ENCODE peak calls at places on chromosome 3, in ten cellular contexts. G, P, N, X, C, S, B, L, U and T are unnamed samples.
A peak's percentile ranks its signal among the peaks of the same experiment; 100 is the strongest.

GRCh38 chr3:148512648-148513047 is 185.1 kb upstream of the AGTR1 start:
- DNase-seq in S (no peak), B (no peak), C (no peak), U (no peak), X (no peak), G (no peak), N (no peak), P (no peak), L (no peak), T (no peak)

GRCh38 chr3:16875876-16876575 is 8.7 kb upstream of the PLCL2 start:
- DNase-seq in L (no peak), G (no peak), X (no peak), U (no peak), N (no peak), B (no peak), S (no peak), C (no peak), P (no peak), T (no peak)

GRCh38 chr3:197171481-197172067 is 126.8 kb downstream of the DLG1 start:
- DNase-seq in U (peak; percentile 31), X (no peak), B (no peak), L (no peak), C (no peak), G (no peak), N (no peak), S (no peak), P (no peak), T (no peak)

GRCh38 chr3:99774467-99774866 is 43.2 kb upstream of the CMSS1 start:
- DNase-seq in P (no peak), G (no peak), L (no peak), U (peak; percentile 73), S (no peak), B (no peak), X (no peak), C (no peak), N (no peak), T (peak; percentile 16)

GRCh38 chr3:44995142-44995770 is 19.2 kb downstream of the EXOSC7 start:
- DNase-seq in U (peak; percentile 77), L (peak; percentile 64), B (no peak), C (peak; percentile 25), G (no peak), P (peak; percentile 74), N (no peak), X (peak; percentile 74), S (no peak), T (no peak)

GRCh38 chr3:158330820-158331219 is 220.9 kb downstream of the RSRC1 start:
- DNase-seq in S (no peak), P (no peak), U (peak; percentile 18), B (no peak), X (no peak), C (no peak), G (no peak), L (no peak), N (no peak), T (no peak)

GRCh38 chr3:170809975-170810357 is 60.0 kb downstream of the RPL22L1 start:
- DNase-seq in N (no peak), B (no peak), U (peak; percentile 37), X (no peak), G (no peak), P (no peak), L (no peak), C (no peak), S (no peak), T (no peak)

GRCh38 chr3:188687389-188687788 is 484.4 kb upstream of the TPRG1 start:
- DNase-seq in C (no peak), B (no peak), N (no peak), S (no peak), X (no peak), U (peak; percentile 49), P (no peak), G (no peak), L (no peak), T (no peak)

GRCh38 chr3:71395927-71396695 is 187.4 kb downstream of the FOXP1 start:
- DNase-seq in X (no peak), C (no peak), N (no peak), L (no peak), S (no peak), U (peak; percentile 78), P (peak; percentile 39), G (no peak), B (no peak), T (no peak)

GRCh38 chr3:115108614-115109013 is 38.5 kb downstream of the ZBTB20 start:
- DNase-seq in X (no peak), N (no peak), U (peak; percentile 2), B (no peak), C (no peak), L (no peak), P (no peak), G (no peak), S (no peak), T (no peak)

GRCh38 chr3:44516230-44516629 is 38.8 kb upstream of the ZNF445 start:
- DNase-seq in U (no peak), S (no peak), C (no peak), G (no peak), P (no peak), L (no peak), N (no peak), B (no peak), X (no peak), T (no peak)

GRCh38 chr3:144369151-144369879 is 397.7 kb downstream of the DIPK2A start:
- DNase-seq in P (no peak), L (no peak), C (no peak), G (no peak), X (no peak), S (no peak), U (no peak), N (no peak), B (no peak), T (no peak)

GRCh38 chr3:73622135-73622534 is 2.6 kb downstream of the PDZRN3 start:
- DNase-seq in U (peak; percentile 58), P (peak; percentile 45), N (peak; percentile 88), L (peak; percentile 78), S (peak; percentile 57), C (peak; percentile 44), X (peak; percentile 94), B (peak; percentile 78), G (no peak), T (no peak)

GRCh38 chr3:196513697-196514349 is 1.3 kb downstream of the SMCO1 start:
- DNase-seq in C (no peak), X (no peak), N (no peak), G (no peak), P (no peak), U (peak; percentile 42), L (no peak), B (no peak), S (no peak), T (no peak)

GRCh38 chr3:165624761-165625160 is 212.5 kb downstream of the BCHE start:
- DNase-seq in U (peak; percentile 13), G (peak; percentile 17), S (no peak), B (no peak), P (no peak), C (no peak), X (no peak), L (no peak), N (no peak), T (no peak)
- TF ChIP-seq CTCF in U (peak; percentile 31), G (peak; percentile 11), S (no peak), B (no peak), P (no peak), C (no peak), X (peak; percentile 55), L (no peak), N (peak; percentile 46), T (peak; percentile 28)

GRCh38 chr3:79369306-79369705 is 398.5 kb downstream of the ROBO1 start:
- DNase-seq in U (peak; percentile 22), N (no peak), S (no peak), L (no peak), P (no peak), C (no peak), B (no peak), X (no peak), G (no peak), T (no peak)
- TF ChIP-seq CTCF in U (peak; percentile 43), N (peak; percentile 56), S (peak; percentile 53), L (no peak), P (no peak), C (no peak), B (no peak), X (peak; percentile 60), G (no peak), T (no peak)

DNA sequence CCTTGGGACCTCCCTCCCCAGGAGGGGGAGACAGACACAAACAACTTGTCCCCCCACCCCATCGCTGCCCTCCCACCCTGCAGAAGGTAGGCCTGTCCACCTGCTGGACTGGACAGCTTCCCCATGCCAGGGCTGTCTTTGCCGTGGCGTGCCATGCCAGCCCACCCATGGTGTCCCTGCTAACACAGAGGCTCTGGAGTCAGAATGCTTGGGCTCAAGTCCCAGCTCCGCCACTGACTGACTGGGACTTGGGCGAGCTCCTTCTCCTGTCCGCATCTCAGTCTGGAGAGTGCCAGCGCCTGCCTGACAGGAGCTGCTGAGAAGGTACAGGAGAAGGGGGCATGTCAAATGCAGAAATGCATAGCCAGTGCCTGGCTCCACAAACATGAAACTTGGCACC is 23.9 kb downstream of the WNT7A start:
- DNase-seq in S (no peak), N (no peak), U (no peak), P (no peak), G (no peak), C (no peak), X (no peak), B (no peak), L (no peak), T (no peak)
- TF ChIP-seq CTCF in S (no peak), N (no peak), U (no peak), P (no peak), G (no peak), C (no peak), X (no peak), B (no peak), L (no peak), T (no peak)

DNA sequence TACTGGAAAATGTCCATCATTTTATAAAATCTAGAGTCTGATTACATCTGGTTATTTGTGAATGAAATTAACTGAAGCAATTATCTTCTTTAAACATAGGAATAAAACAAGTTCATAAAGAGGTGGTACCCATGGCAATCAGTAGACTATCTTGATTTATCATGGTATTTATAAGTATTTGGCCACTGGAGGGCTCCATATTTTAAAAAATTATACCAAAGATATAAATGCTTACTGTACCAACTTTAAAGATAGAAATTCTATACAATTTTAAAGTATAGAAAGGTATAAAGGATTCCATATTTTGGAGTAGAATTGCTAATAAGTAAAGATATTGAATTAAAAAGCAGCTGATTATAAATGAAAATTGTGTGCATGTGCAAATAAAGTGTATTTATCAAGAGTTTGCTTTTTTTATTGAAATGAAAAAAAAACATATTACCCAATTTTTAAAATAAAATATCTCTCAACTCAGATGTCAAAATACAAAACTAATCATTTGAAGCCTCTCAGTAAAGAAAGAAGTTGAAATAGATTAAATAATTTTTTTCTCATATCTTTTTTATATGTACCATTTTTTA is 105.3 kb downstream of the BBX start:
- DNase-seq in P (no peak), U (no peak), X (no peak), B (no peak), N (no peak), S (no peak), G (no peak), L (no peak), C (no peak), T (no peak)
- TF ChIP-seq CTCF in P (no peak), U (peak; percentile 20), X (no peak), B (no peak), N (peak; percentile 44), S (no peak), G (no peak), L (no peak), C (no peak), T (peak; percentile 20)

GRCh38 chr3:168249539-168250414 is 154.1 kb upstream of the GOLIM4 start:
- DNase-seq in C (peak; percentile 70), P (peak; percentile 55), S (peak; percentile 79), G (peak; percentile 6), B (peak; percentile 74), U (peak; percentile 72), L (peak; percentile 51), X (peak; percentile 81), N (peak; percentile 93), T (peak; percentile 90)
- TF ChIP-seq CTCF in C (peak; percentile 10), P (no peak), S (peak; percentile 65), G (no peak), B (peak; percentile 50), U (peak; percentile 37), L (peak; percentile 61), X (peak; percentile 44), N (peak; percentile 71), T (peak; percentile 63)